ENCODE peak calls at places on chromosomes 7 and 10, in six cellular contexts. One of them, this sample, is unnamed.

GRCh38 chr7:150994141-150994837 is 3.5 kb downstream of the NOS3 start:
- DNase-seq in trophoblast cell: no peak
- DNase-seq in H1: no peak
- DNase-seq in neuronal stem cell: no peak
- DNase-seq in H9: no peak
- DNase-seq in IMR-90: no peak
- DNase-seq in this sample: no peak

GRCh38 chr7:152363798-152364197 is 72.0 kb downstream of the KMT2C start:
- DNase-seq in H1: no peak
- DNase-seq in trophoblast cell: no peak
- DNase-seq in neuronal stem cell: no peak
- DNase-seq in H9: no peak
- DNase-seq in IMR-90: no peak
- DNase-seq in this sample: no peak

GRCh38 chr7:105519353-105519752 is 2.7 kb downstream of the PUS7 start:
- DNase-seq in trophoblast cell: no peak
- DNase-seq in H9: no peak
- DNase-seq in H1: no peak
- DNase-seq in IMR-90: peak
- DNase-seq in neuronal stem cell: no peak
- DNase-seq in this sample: peak

GRCh38 chr10:25176421-25176968 is 1.7 kb downstream of the GPR158 start:
- DNase-seq in trophoblast cell: no peak
- DNase-seq in H9: peak
- DNase-seq in neuronal stem cell: no peak
- DNase-seq in H1: no peak
- DNase-seq in IMR-90: no peak
- DNase-seq in this sample: no peak

GRCh38 chr7:43148161-43148731 is 35.8 kb downstream of the HECW1 start:
- DNase-seq in IMR-90: peak
- DNase-seq in H1: no peak
- DNase-seq in H9: no peak
- DNase-seq in trophoblast cell: no peak
- DNase-seq in neuronal stem cell: no peak
- DNase-seq in this sample: peak

GRCh38 chr7:101602484-101603241 is 26.4 kb downstream of the MYL10 start:
- DNase-seq in H9: peak
- DNase-seq in neuronal stem cell: peak
- DNase-seq in H1: peak
- DNase-seq in IMR-90: peak
- DNase-seq in trophoblast cell: peak
- DNase-seq in this sample: peak

GRCh38 chr7:30171753-30172447 is 37.1 kb downstream of the MTURN start:
- DNase-seq in H9: no peak
- DNase-seq in IMR-90: peak
- DNase-seq in neuronal stem cell: no peak
- DNase-seq in trophoblast cell: peak
- DNase-seq in H1: no peak
- DNase-seq in this sample: peak

GRCh38 chr10:79327090-79327457 is 20.2 kb upstream of the PPIF start:
- DNase-seq in H1: no peak
- DNase-seq in IMR-90: no peak
- DNase-seq in trophoblast cell: no peak
- DNase-seq in H9: no peak
- DNase-seq in neuronal stem cell: no peak
- DNase-seq in this sample: no peak

GRCh38 chr7:84824057-84824651 is 362.7 kb downstream of the SEMA3D start:
- DNase-seq in IMR-90: no peak
- DNase-seq in neuronal stem cell: no peak
- DNase-seq in H9: no peak
- DNase-seq in H1: no peak
- DNase-seq in trophoblast cell: no peak
- DNase-seq in this sample: no peak

GRCh38 chr7:30207376-30207775 is 72.6 kb downstream of the MTURN start:
- DNase-seq in trophoblast cell: no peak
- DNase-seq in IMR-90: no peak
- DNase-seq in neuronal stem cell: no peak
- DNase-seq in H9: no peak
- DNase-seq in H1: no peak
- DNase-seq in this sample: no peak

GRCh38 chr10:15169555-15170407 is 1.3 kb upstream of the NMT2 start:
- DNase-seq in IMR-90: no peak
- DNase-seq in H1: no peak
- DNase-seq in neuronal stem cell: no peak
- DNase-seq in trophoblast cell: no peak
- DNase-seq in H9: no peak
- DNase-seq in this sample: peak

GRCh38 chr10:34768261-34768971 is 46.7 kb downstream of the PARD3 start:
- DNase-seq in trophoblast cell: no peak
- DNase-seq in IMR-90: peak
- DNase-seq in H9: no peak
- DNase-seq in H1: no peak
- DNase-seq in neuronal stem cell: no peak
- DNase-seq in this sample: no peak

GRCh38 chr10:61643316-61643751 is 19.4 kb upstream of the CABCOCO1 start:
- DNase-seq in neuronal stem cell: no peak
- DNase-seq in H1: no peak
- DNase-seq in trophoblast cell: peak
- DNase-seq in H9: no peak
- DNase-seq in IMR-90: peak
- DNase-seq in this sample: no peak

GRCh38 chr10:48973065-48973464 is 33.4 kb upstream of the LRRC18 start:
- DNase-seq in IMR-90: peak
- DNase-seq in H1: no peak
- DNase-seq in H9: no peak
- DNase-seq in trophoblast cell: no peak
- DNase-seq in neuronal stem cell: no peak
- DNase-seq in this sample: no peak

GRCh38 chr7:83751217-83751616 is 102.3 kb upstream of the SEMA3E start:
- DNase-seq in H1: no peak
- DNase-seq in H9: no peak
- DNase-seq in trophoblast cell: no peak
- DNase-seq in neuronal stem cell: no peak
- DNase-seq in IMR-90: no peak
- DNase-seq in this sample: no peak

GRCh38 chr10:9608592-9608991 is 1409.1 kb upstream of the CELF2 start:
- DNase-seq in H1: no peak
- DNase-seq in IMR-90: peak
- DNase-seq in H9: no peak
- DNase-seq in neuronal stem cell: no peak
- DNase-seq in trophoblast cell: no peak
- DNase-seq in this sample: peak

GRCh38 chr7:9231683-9232082 is 798.3 kb downstream of the NXPH1 start:
- DNase-seq in IMR-90: no peak
- DNase-seq in trophoblast cell: no peak
- DNase-seq in H9: no peak
- DNase-seq in H1: no peak
- DNase-seq in neuronal stem cell: no peak
- DNase-seq in this sample: no peak

GRCh38 chr7:24283900-24284698 is at the start of gene NPY:
- DNase-seq in neuronal stem cell: no peak
- DNase-seq in H9: peak
- DNase-seq in trophoblast cell: no peak
- DNase-seq in H1: no peak
- DNase-seq in IMR-90: no peak
- DNase-seq in this sample: peak

GRCh38 chr10:60943372-60944158 is 420 bp downstream of the RHOBTB1 start:
- DNase-seq in trophoblast cell: no peak
- DNase-seq in H1: peak
- DNase-seq in IMR-90: peak
- DNase-seq in H9: peak
- DNase-seq in neuronal stem cell: peak
- DNase-seq in this sample: peak

GRCh38 chr10:74079028-74079913 is 71.4 kb downstream of the AP3M1 start:
- DNase-seq in H9: no peak
- DNase-seq in H1: no peak
- DNase-seq in trophoblast cell: no peak
- DNase-seq in neuronal stem cell: no peak
- DNase-seq in IMR-90: peak
- DNase-seq in this sample: no peak

GRCh38 chr7:158186406-158186805 is 401.2 kb downstream of the PTPRN2 start:
- DNase-seq in trophoblast cell: no peak
- DNase-seq in H1: no peak
- DNase-seq in IMR-90: no peak
- DNase-seq in H9: no peak
- DNase-seq in neuronal stem cell: no peak
- DNase-seq in this sample: no peak

DNA sequence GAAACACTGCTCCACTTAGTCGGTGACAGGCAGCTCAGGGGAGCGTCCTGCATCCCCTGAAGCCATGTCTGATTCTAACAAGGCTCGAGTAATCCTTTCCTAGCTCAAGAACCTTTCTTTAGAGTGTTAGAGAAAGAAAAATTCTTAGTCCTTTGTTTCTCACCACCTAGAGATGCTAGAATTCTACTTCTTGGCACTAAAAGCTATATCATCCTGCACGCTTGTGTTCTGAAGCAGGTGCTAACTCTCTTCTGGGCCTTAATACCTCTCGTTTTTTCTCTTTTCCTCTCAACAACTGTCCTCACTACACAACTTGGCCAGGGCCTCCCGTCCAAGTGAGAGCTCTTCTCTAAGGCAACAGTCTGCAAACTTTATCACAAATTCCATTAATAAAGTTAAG is at the start of gene LYZL2:
- DNase-seq in H1: no peak
- DNase-seq in IMR-90: no peak
- DNase-seq in neuronal stem cell: no peak
- DNase-seq in H9: no peak
- DNase-seq in trophoblast cell: no peak
- DNase-seq in this sample: no peak
- H3K14ac ChIP-seq in H1: no peak
- H3K14ac ChIP-seq in IMR-90: no peak
- H3K14ac ChIP-seq in neuronal stem cell: no peak
- H3K14ac ChIP-seq in H9: no peak
- H3K14ac ChIP-seq in trophoblast cell: no peak
- H3K14ac ChIP-seq in this sample: no peak

GRCh38 chr7:26399309-26399610 is 107.6 kb downstream of the SNX10 start:
- DNase-seq in H9: peak
- DNase-seq in IMR-90: peak
- DNase-seq in H1: no peak
- DNase-seq in neuronal stem cell: no peak
- DNase-seq in trophoblast cell: no peak
- DNase-seq in this sample: no peak

GRCh38 chr7:26397326-26397725 is 105.7 kb downstream of the SNX10 start:
- DNase-seq in IMR-90: no peak
- DNase-seq in H1: no peak
- DNase-seq in trophoblast cell: no peak
- DNase-seq in H9: no peak
- DNase-seq in neuronal stem cell: no peak
- DNase-seq in this sample: no peak

GRCh38 chr7:26398436-26399308 is 107.0 kb downstream of the SNX10 start:
- DNase-seq in H9: peak
- DNase-seq in H1: no peak
- DNase-seq in neuronal stem cell: peak
- DNase-seq in trophoblast cell: peak
- DNase-seq in IMR-90: peak
- DNase-seq in this sample: peak

GRCh38 chr7:26399747-26400146 is 108.1 kb downstream of the SNX10 start:
- DNase-seq in IMR-90: no peak
- DNase-seq in neuronal stem cell: no peak
- DNase-seq in H1: no peak
- DNase-seq in H9: no peak
- DNase-seq in trophoblast cell: no peak
- DNase-seq in this sample: no peak

DNA sequence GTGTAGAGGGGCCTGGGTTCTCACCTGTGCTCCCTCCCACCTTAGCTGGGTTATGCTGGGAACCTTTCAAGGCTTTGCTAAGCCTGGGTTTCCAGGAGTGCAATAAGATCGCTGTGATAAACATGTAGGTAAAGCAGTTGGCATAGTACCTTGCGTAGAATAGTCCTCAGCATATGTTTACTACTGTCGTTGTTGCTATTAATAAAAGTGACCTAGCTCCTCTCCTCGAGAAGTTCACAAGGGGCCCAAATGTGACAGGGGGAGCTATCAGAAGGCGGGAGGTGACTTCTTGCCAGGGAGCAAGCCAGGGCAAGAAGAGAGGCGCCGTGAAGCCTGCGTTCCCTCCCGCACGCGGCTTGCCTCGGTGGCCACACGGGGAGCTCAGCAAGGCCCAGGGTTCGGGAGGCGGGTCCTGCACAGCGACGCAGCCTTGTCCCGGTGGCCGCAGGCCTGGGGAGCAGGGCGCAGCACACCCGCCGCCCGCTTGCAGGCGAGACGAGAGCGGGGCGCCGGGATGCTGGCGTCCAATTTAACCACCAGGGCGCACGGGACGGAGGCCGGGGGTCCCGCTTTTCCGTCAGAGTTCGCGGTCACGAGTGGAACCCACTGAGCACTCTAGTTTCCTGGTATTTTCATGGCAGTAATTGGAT is 106.2 kb downstream of the SNX10 start:
- DNase-seq in H9: peak
- DNase-seq in IMR-90: no peak
- DNase-seq in H1: no peak
- DNase-seq in neuronal stem cell: peak
- DNase-seq in trophoblast cell: no peak
- DNase-seq in this sample: peak
- H3K9ac ChIP-seq in H9: no peak
- H3K9ac ChIP-seq in IMR-90: no peak
- H3K9ac ChIP-seq in H1: peak
- H3K9ac ChIP-seq in neuronal stem cell: peak
- H3K9ac ChIP-seq in trophoblast cell: no peak
- H3K9ac ChIP-seq in this sample: peak

DNA sequence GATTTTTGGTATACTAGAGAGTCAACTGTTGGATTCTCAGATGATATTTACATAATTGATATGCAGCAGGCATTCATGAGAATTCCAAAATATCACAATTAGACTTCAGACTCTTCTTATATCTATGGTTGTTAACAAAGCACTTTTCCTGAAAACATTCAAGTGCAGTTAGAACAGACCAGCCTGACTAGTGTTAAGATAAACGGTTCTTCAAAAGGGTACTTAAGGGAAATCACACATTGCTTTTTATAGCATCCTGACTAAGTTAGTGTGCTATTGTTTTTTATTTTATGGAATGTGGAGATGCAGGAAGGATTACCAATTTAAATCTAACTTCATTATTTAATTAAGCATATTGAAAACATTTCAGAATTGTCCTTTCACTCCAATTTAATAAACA is 405.1 kb downstream of the PLXDC2 start:
- DNase-seq in H9: no peak
- DNase-seq in neuronal stem cell: no peak
- DNase-seq in H1: no peak
- DNase-seq in trophoblast cell: no peak
- DNase-seq in IMR-90: no peak
- DNase-seq in this sample: no peak
- H2AFZ ChIP-seq in H9: no peak
- H2AFZ ChIP-seq in neuronal stem cell: no peak
- H2AFZ ChIP-seq in H1: no peak
- H2AFZ ChIP-seq in trophoblast cell: no peak
- H2AFZ ChIP-seq in IMR-90: no peak
- H2AFZ ChIP-seq in this sample: no peak

DNA sequence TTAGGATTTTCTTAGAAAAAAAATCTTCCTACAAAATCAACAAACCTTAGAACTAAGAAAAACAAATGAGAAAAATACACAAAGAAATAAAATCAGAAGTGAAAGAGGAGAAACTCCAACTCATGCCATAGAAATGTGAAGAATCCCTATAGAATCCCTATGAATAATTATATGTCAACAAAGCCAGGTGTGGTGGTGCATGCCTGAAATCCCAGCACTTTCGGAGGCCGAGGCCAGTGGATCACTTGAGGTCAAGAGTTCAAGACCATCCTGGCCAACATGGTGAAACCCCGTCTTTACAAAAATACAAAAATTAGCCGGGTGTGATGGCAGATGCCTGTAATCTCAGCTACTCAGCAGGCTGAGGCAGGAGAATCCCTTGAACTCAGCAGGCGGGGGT is 27.1 kb downstream of the ACSM6 start:
- DNase-seq in trophoblast cell: peak
- DNase-seq in IMR-90: peak
- DNase-seq in H1: no peak
- DNase-seq in H9: peak
- DNase-seq in neuronal stem cell: no peak
- DNase-seq in this sample: no peak
- H3K14ac ChIP-seq in trophoblast cell: no peak
- H3K14ac ChIP-seq in IMR-90: no peak
- H3K14ac ChIP-seq in H1: no peak
- H3K14ac ChIP-seq in H9: no peak
- H3K14ac ChIP-seq in neuronal stem cell: no peak
- H3K14ac ChIP-seq in this sample: no peak

This sample was measured in mesenchymal stem cell.